ENCODE peak calls at places on chromosomes 5 and 9, in six cellular contexts. W is OCI-LY7, S is sigmoid colon, P is IMR-90, K is endothelial cell of umbilical vein, F is Panc1. I is an unnamed sample.

GRCh38 chr9:31590091-31590490 is 794.4 kb upstream of the ACO1 start:
- DNase-seq in W (no peak), S (no peak), P (no peak), K (no peak), F (no peak), I (no peak)

GRCh38 chr9:32884482-32884881 is 101.1 kb downstream of the TMEM215 start:
- DNase-seq in W (no peak), S (no peak), P (no peak), K (no peak), F (no peak), I (no peak)

GRCh38 chr9:116088396-116088795 is 65.2 kb upstream of the PAPPA start:
- DNase-seq in W (no peak), S (no peak), P (no peak), K (no peak), F (no peak), I (no peak)

GRCh38 chr5:3678801-3679200 is 83.2 kb downstream of the IRX1 start:
- DNase-seq in W (no peak), S (no peak), P (no peak), K (no peak), F (no peak), I (no peak)

GRCh38 chr5:163347671-163348070 is 89.7 kb upstream of the CCNG1 start:
- DNase-seq in W (peak; percentile 70), S (no peak), P (peak; percentile 55), K (peak; percentile 57), F (peak; percentile 42), I (peak; percentile 45)

GRCh38 chr9:115850548-115851304 is 302.9 kb upstream of the PAPPA start:
- DNase-seq in W (no peak), S (no peak), P (peak; percentile 84), K (no peak), F (no peak), I (no peak)

GRCh38 chr5:95928724-95929253 is 32.9 kb downstream of the ELL2 start:
- DNase-seq in W (no peak), S (no peak), P (no peak), K (no peak), F (no peak), I (no peak)

GRCh38 chr9:72038890-72039410 is 21.5 kb downstream of the C9orf57 start:
- DNase-seq in W (peak; percentile 64), S (peak; percentile 84), P (peak; percentile 69), K (peak; percentile 74), F (peak; percentile 78), I (peak; percentile 18)

GRCh38 chr5:14962604-14963003 is 91.0 kb upstream of the ANKH start:
- DNase-seq in W (no peak), S (no peak), P (no peak), K (no peak), F (no peak), I (no peak)

GRCh38 chr9:109314011-109314531 is 6.8 kb downstream of the EPB41L4B start:
- DNase-seq in W (no peak), S (no peak), P (no peak), K (no peak), F (no peak), I (no peak)

GRCh38 chr9:70668751-70669150 is 254.3 kb upstream of the KLF9 start:
- DNase-seq in W (no peak), S (no peak), P (no peak), K (no peak), F (no peak), I (no peak)

GRCh38 chr9:35675732-35676392 is 2.1 kb downstream of the CA9 start:
- DNase-seq in W (no peak), S (no peak), P (no peak), K (peak; percentile 42), F (no peak), I (no peak)

GRCh38 chr9:82410891-82411290 is 422.3 kb downstream of the SPATA31D1 start:
- DNase-seq in W (no peak), S (no peak), P (no peak), K (no peak), F (no peak), I (no peak)

GRCh38 chr5:76622076-76622475 is 1.1 kb downstream of the F2RL2 start:
- DNase-seq in W (no peak), S (no peak), P (no peak), K (peak; percentile 7), F (no peak), I (no peak)

GRCh38 chr5:66903709-66904108 is 292.9 kb downstream of the CD180 start:
- DNase-seq in W (no peak), S (no peak), P (no peak), K (no peak), F (no peak), I (no peak)

GRCh38 chr5:373710-374602 is 52.4 kb downstream of the AHRR start:
- DNase-seq in W (no peak), S (no peak), P (peak; percentile 77), K (peak; percentile 66), F (no peak), I (peak; percentile 89)

GRCh38 chr9:98217255-98217654 is 24.8 kb upstream of the CORO2A start:
- DNase-seq in W (no peak), S (no peak), P (no peak), K (no peak), F (no peak), I (no peak)

GRCh38 chr9:96515629-96516470 is 65.9 kb downstream of the HABP4 start:
- DNase-seq in W (no peak), S (no peak), P (peak; percentile 22), K (no peak), F (no peak), I (no peak)

GRCh38 chr9:95462419-95463121 is 54.2 kb downstream of the PTCH1 start:
- DNase-seq in W (peak; percentile 97), S (peak; percentile 85), P (peak; percentile 94), K (peak; percentile 82), F (no peak), I (peak; percentile 88)

GRCh38 chr5:122444411-122444810 is 132.4 kb downstream of the SNCAIP start:
- DNase-seq in W (no peak), S (no peak), P (no peak), K (no peak), F (no peak), I (no peak)

GRCh38 chr5:122436615-122437014 is 124.6 kb downstream of the SNCAIP start:
- DNase-seq in W (no peak), S (no peak), P (no peak), K (no peak), F (no peak), I (no peak)

GRCh38 chr5:122435738-122436137 is 123.7 kb downstream of the SNCAIP start:
- DNase-seq in W (no peak), S (no peak), P (no peak), K (no peak), F (no peak), I (no peak)

GRCh38 chr5:122442938-122443337 is 130.9 kb downstream of the SNCAIP start:
- DNase-seq in W (no peak), S (no peak), P (no peak), K (no peak), F (no peak), I (no peak)

DNA sequence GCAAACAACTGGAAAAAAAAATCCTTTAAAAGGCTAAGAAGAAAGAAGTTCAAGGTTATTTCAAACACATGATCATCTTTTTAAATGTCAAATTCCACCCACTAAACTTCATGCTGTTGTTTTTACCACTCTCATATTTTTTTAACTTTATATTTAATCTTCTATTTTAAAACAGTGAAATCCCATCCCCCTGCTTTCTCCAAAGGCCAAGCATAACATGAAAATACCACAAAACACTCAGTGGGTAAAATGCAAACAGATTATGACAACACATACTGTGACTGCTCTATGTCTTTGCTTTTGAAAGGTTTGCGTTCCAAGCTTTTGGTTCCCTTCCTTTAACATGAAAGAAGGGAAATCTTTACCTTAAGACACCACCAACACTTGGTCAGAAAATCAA is 127.6 kb downstream of the SNCAIP start:
- DNase-seq in W (no peak), S (no peak), P (no peak), K (no peak), F (no peak), I (no peak)
- H3K4me3 ChIP-seq in W (no peak overlapping the region), S (no peak overlapping the region), P (no peak overlapping the region), K (no peak overlapping the region), F (no peak overlapping the region), I (no peak overlapping the region)

GRCh38 chr5:143192191-143192880 is 211.2 kb downstream of the NR3C1 start:
- DNase-seq in W (no peak), S (no peak), P (no peak), K (no peak), F (no peak), I (no peak)

GRCh38 chr5:143188083-143188482 is 215.4 kb downstream of the NR3C1 start:
- DNase-seq in W (no peak), S (no peak), P (no peak), K (no peak), F (no peak), I (no peak)

GRCh38 chr5:143191720-143192119 is 211.8 kb downstream of the NR3C1 start:
- DNase-seq in W (no peak), S (no peak), P (no peak), K (no peak), F (no peak), I (no peak)

GRCh38 chr5:143188692-143189091 is 214.8 kb downstream of the NR3C1 start:
- DNase-seq in W (no peak), S (no peak), P (no peak), K (no peak), F (no peak), I (no peak)

GRCh38 chr5:143190260-143190810 is 213.2 kb downstream of the NR3C1 start:
- DNase-seq in W (no peak), S (no peak), P (no peak), K (no peak), F (no peak), I (no peak)
- H3K4me1 ChIP-seq in W (no peaks in the 10 kb centered on the region), S (peaks cover 6% of the 10 kb centered on the region), P (peaks cover under 1% of the 10 kb centered on the region), K (no peaks in the 10 kb centered on the region), F (peaks cover 2% of the 10 kb centered on the region), I (no peaks in the 10 kb centered on the region)

GRCh38 chr5:5995819-5996218 is 382.5 kb downstream of the MED10 start:
- DNase-seq in W (no peak), S (no peak), P (no peak), K (no peak), F (no peak), I (no peak)
- H3K9me3 ChIP-seq in W (no peaks in the 10 kb centered on the region), S (peaks cover 11% of the 10 kb centered on the region), P (peaks cover 17% of the 10 kb centered on the region), K (no peaks in the 10 kb centered on the region), F (no peaks in the 10 kb centered on the region), I (peaks cover 2% of the 10 kb centered on the region)

GRCh38 chr9:113397077-113397696 is 3.9 kb downstream of the ALAD start:
- DNase-seq in W (no peak), S (no peak), P (no peak), K (no peak), F (no peak), I (no peak)

GRCh38 chr9:113399646-113400200 is 1.4 kb downstream of the ALAD start:
- DNase-seq in W (no peak), S (no peak), P (no peak), K (no peak), F (no peak), I (no peak)

GRCh38 chr9:113401027-113401792 is at the start of gene ALAD:
- DNase-seq in W (peak; percentile 99), S (peak; percentile 99), P (peak; percentile 97), K (peak; percentile 99), F (peak; percentile 67), I (peak; percentile 99)

GRCh38 chr9:113395000-113395861 is 5.9 kb downstream of the ALAD start:
- DNase-seq in W (no peak), S (peak; percentile 34), P (no peak), K (no peak), F (no peak), I (no peak)

DNA sequence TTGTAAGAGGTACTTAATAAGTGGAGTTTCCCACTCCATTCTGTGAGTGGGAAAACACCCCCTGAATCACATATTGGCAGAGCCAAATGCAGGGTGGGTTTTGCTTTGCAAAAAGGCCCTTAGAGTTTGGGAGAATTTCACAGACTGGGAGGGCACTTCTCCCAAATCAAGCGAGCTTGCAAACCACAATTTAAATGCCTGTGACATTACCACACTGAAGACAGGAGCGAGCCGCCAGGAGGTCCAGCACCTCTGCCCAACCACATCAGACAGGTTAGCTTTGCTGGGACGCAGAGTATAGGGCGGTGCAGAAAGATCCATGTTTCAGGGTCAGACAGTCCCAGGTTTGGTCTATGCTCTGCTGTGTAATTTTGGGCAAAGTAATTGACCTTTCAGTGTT is 2.3 kb downstream of the ALAD start:
- DNase-seq in W (no peak), S (no peak), P (no peak), K (no peak), F (no peak), I (no peak)
- H3K4me3 ChIP-seq in W (no peak overlapping the region), S (no peak overlapping the region), P (no peak overlapping the region), K (no peak overlapping the region), F (no peak overlapping the region), I (no peak overlapping the region)